ENCODE peak calls at places on chromosomes 11 and 22, in seven cellular contexts. C is heart left ventricle, V is esophagus muscularis mucosa, W is tibial nerve, N is transverse colon, A is spleen, R is vagina. F is an unnamed sample. For H3K4me1, the result is how much of the 10 kb centered on the place peaks cover.

GRCh38 chr11:83159901-83160865 is 3.3 kb downstream of the PCF11 start:
- DNase-seq in C (no peak), V (no peak), W (no peak), N (peak), A (peak), R (no peak), F (peak)

GRCh38 chr22:33932997-33933396 is 12.7 kb upstream of the LARGE1 start:
- DNase-seq in C (no peak), V (no peak), W (no peak), N (no peak), A (no peak), R (no peak), F (no peak)

GRCh38 chr22:44752285-44753188 is at the start of gene ARHGAP8:
- DNase-seq in C (no peak), V (no peak), W (no peak), N (peak), A (peak), R (no peak), F (peak)

GRCh38 chr22:39960791-39961746 is 872 bp downstream of the TMA7B start:
- DNase-seq in C (no peak), V (no peak), W (no peak), N (peak), A (peak), R (no peak), F (no peak)

GRCh38 chr22:32661296-32661695 is 140.2 kb upstream of the TIMP3 start:
- DNase-seq in C (peak), V (no peak), W (peak), N (peak), A (no peak), R (no peak), F (no peak)

GRCh38 chr11:72072348-72072747 is 8.0 kb downstream of the NUMA1 start:
- DNase-seq in C (no peak), V (no peak), W (no peak), N (no peak), A (no peak), R (no peak), F (peak)

GRCh38 chr11:72144807-72145565 is 9.5 kb downstream of the FOLR3 start:
- DNase-seq in C (no peak), V (no peak), W (no peak), N (no peak), A (no peak), R (no peak), F (no peak)

GRCh38 chr11:124746621-124747243 is 5.3 kb downstream of the VSIG2 start:
- DNase-seq in C (peak), V (no peak), W (no peak), N (peak), A (peak), R (no peak), F (peak)

GRCh38 chr11:83449338-83449913 is 163.3 kb upstream of the CCDC90B start:
- DNase-seq in C (no peak), V (no peak), W (no peak), N (no peak), A (no peak), R (no peak), F (no peak)

GRCh38 chr11:73262851-73263495 is 9.2 kb upstream of the P2RY6 start:
- DNase-seq in C (no peak), V (no peak), W (no peak), N (no peak), A (no peak), R (no peak), F (no peak)

GRCh38 chr11:127412234-127412633 is 411.7 kb upstream of the KIRREL3 start:
- DNase-seq in C (no peak), V (no peak), W (no peak), N (no peak), A (no peak), R (no peak), F (no peak)

GRCh38 chr11:130606781-130607511 is 158.5 kb downstream of the ADAMTS15 start:
- DNase-seq in C (peak), V (no peak), W (peak), N (no peak), A (no peak), R (no peak), F (no peak)

GRCh38 chr11:17138562-17138961 is 61.1 kb upstream of the RPS13 start:
- DNase-seq in C (no peak), V (no peak), W (no peak), N (no peak), A (no peak), R (no peak), F (no peak)

GRCh38 chr11:47512701-47513100 is 40.2 kb downstream of the CELF1 start:
- DNase-seq in C (no peak), V (no peak), W (no peak), N (no peak), A (no peak), R (no peak), F (no peak)

GRCh38 chr22:48492371-48493320 is 1335.0 kb downstream of the BRD1 start:
- DNase-seq in C (no peak), V (no peak), W (peak), N (peak), A (peak), R (no peak), F (peak)

GRCh38 chr22:19663286-19663815 is 51.0 kb upstream of the SEPTIN5 start:
- DNase-seq in C (peak), V (no peak), W (no peak), N (peak), A (peak), R (peak), F (no peak)

GRCh38 chr11:94802501-94802900 is 34.3 kb downstream of the AMOTL1 start:
- DNase-seq in C (no peak), V (no peak), W (no peak), N (no peak), A (no peak), R (no peak), F (no peak)

GRCh38 chr11:10474551-10474950 is 19.5 kb downstream of the AMPD3 start:
- DNase-seq in C (no peak), V (no peak), W (no peak), N (no peak), A (no peak), R (no peak), F (no peak)

GRCh38 chr11:95704865-95705264 is 84.7 kb downstream of the FAM76B start:
- DNase-seq in C (no peak), V (no peak), W (no peak), N (no peak), A (no peak), R (no peak), F (no peak)

GRCh38 chr11:58629857-58630256 is 7.4 kb downstream of the CNTF start:
- DNase-seq in C (no peak), V (no peak), W (no peak), N (peak), A (no peak), R (no peak), F (no peak)

GRCh38 chr22:39290724-39291161 is 28.7 kb downstream of the RPL3 start:
- DNase-seq in C (peak), V (no peak), W (peak), N (no peak), A (no peak), R (no peak), F (peak)

GRCh38 chr22:50530280-50530856 is 556 bp upstream of the TYMP start:
- DNase-seq in C (peak), V (no peak), W (peak), N (peak), A (peak), R (no peak), F (peak)

GRCh38 chr11:69121021-69121420 is 34.7 kb upstream of the SMIM38 start:
- DNase-seq in C (peak), V (no peak), W (no peak), N (no peak), A (peak), R (no peak), F (no peak)

GRCh38 chr11:111574373-111575230 is 27.6 kb upstream of the SIK2 start:
- DNase-seq in C (no peak), V (no peak), W (no peak), N (no peak), A (no peak), R (no peak), F (no peak)

GRCh38 chr11:36730761-36731160 is 132.7 kb upstream of the RAG2 start:
- DNase-seq in C (no peak), V (peak), W (no peak), N (no peak), A (no peak), R (no peak), F (no peak)

GRCh38 chr11:2888266-2888968 is 2.8 kb upstream of the CDKN1C start:
- DNase-seq in C (peak), V (peak), W (peak), N (peak), A (peak), R (no peak), F (peak)
- H3K4me1 ChIP-seq in C (under half), V (half or more), W (half or more), N (half or more), A (under half), R (under half), F (under half)

GRCh38 chr22:38203090-38203810 is 1.5 kb downstream of the MAFF start:
- DNase-seq in C (no peak), V (no peak), W (no peak), N (peak), A (peak), R (no peak), F (peak)

GRCh38 chr22:38203855-38204497 is 2.2 kb downstream of the MAFF start:
- DNase-seq in C (no peak), V (no peak), W (no peak), N (no peak), A (no peak), R (no peak), F (no peak)

GRCh38 chr22:38204784-38205183 is 3.0 kb downstream of the MAFF start:
- DNase-seq in C (no peak), V (no peak), W (no peak), N (no peak), A (no peak), R (no peak), F (no peak)

GRCh38 chr22:38207898-38208432 is 6.2 kb downstream of the MAFF start:
- DNase-seq in C (no peak), V (no peak), W (no peak), N (no peak), A (no peak), R (peak), F (no peak)

GRCh38 chr22:38205261-38206128 is 3.7 kb downstream of the MAFF start:
- DNase-seq in C (peak), V (peak), W (peak), N (peak), A (no peak), R (peak), F (no peak)
- TF ChIP-seq POLR2A in C (no peak), V (no peak), W (no peak), N (no peak), A (no peak), R (no peak), F (no peak)

GRCh38 chr11:39630365-39630764 is 1829.1 kb downstream of the LRRC4C start:
- DNase-seq in C (no peak), V (no peak), W (no peak), N (no peak), A (no peak), R (no peak), F (no peak)
- H3K4me1 ChIP-seq in C (under half), V (under half), W (under half), N (under half), A (under half), R (under half), F (under half)

GRCh38 chr11:65917434-65918210 is 1.2 kb downstream of the C11orf68 start:
- DNase-seq in C (no peak), V (no peak), W (no peak), N (no peak), A (peak), R (no peak), F (no peak)
- TF ChIP-seq POLR2A in C (no peak), V (no peak), W (no peak), N (no peak), A (no peak), R (no peak), F (no peak)

GRCh38 chr11:78419327-78419726 is 1.7 kb upstream of the GAB2 start:
- DNase-seq in C (peak), V (no peak), W (no peak), N (peak), A (no peak), R (peak), F (no peak)

GRCh38 chr11:78418584-78419211 is 1.1 kb upstream of the GAB2 start:
- DNase-seq in C (no peak), V (no peak), W (no peak), N (no peak), A (no peak), R (no peak), F (no peak)

GRCh38 chr11:78420255-78420764 is 2.7 kb upstream of the GAB2 start:
- DNase-seq in C (peak), V (no peak), W (peak), N (peak), A (peak), R (peak), F (peak)

GRCh38 chr11:78423241-78423640 is 5.6 kb upstream of the GAB2 start:
- DNase-seq in C (no peak), V (no peak), W (no peak), N (no peak), A (no peak), R (no peak), F (no peak)

DNA sequence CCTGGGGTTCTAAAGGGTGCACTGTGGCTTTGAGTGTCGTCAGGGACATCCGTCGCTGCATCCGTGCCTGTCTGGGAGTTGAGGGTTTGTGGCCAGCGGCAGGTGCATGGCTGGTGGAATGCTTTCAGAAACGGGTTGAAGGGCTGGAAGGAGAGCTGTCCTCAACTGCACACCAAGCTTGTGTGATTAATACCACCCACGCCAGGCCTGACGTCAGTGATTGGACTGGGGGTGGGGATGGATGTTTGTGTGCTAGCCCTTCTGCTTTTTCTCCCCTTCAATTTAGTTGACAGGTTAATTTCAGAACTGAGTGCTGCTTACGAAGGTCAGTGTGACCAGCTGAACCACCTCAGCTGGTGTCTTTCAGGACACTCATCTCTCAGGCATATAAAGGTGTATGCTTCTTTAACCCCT is 3.2 kb upstream of the GAB2 start:
- DNase-seq in C (peak), V (no peak), W (peak), N (peak), A (peak), R (peak), F (no peak)
- H3K4me1 ChIP-seq in C (under half), V (under half), W (under half), N (under half), A (under half), R (under half), F (under half)

GRCh38 chr22:47266329-47266728 is 503.9 kb downstream of the TBC1D22A start:
- DNase-seq in C (no peak), V (no peak), W (no peak), N (no peak), A (no peak), R (no peak), F (no peak)
- TF ChIP-seq POLR2A in C (no peak), V (no peak), W (no peak), N (no peak), A (no peak), R (no peak), F (no peak)

DNA sequence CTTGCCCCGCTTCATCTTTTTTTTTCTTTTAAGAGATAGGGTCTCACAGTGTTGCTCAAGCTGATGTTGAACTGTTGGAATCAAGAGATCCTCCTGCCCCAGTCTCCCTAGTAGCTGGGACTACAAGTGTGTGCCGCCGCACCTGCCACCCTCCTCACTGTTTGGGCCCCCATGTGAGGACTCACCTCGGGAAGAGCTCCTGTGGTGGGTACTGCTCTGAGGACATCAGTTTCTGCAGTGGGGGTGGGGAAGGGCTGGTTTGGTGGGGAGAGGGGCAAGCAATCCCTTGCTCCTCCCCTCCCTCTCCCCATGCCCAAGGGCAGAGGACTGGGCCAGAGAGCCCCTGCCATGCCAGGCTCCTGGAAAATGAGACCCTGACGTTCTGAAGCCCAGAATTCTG is 1.5 kb upstream of the SLC16A8 start:
- DNase-seq in C (no peak), V (no peak), W (no peak), N (no peak), A (no peak), R (no peak), F (no peak)
- H3K4me1 ChIP-seq in C (under half), V (under half), W (half or more), N (under half), A (under half), R (under half), F (under half)

DNA sequence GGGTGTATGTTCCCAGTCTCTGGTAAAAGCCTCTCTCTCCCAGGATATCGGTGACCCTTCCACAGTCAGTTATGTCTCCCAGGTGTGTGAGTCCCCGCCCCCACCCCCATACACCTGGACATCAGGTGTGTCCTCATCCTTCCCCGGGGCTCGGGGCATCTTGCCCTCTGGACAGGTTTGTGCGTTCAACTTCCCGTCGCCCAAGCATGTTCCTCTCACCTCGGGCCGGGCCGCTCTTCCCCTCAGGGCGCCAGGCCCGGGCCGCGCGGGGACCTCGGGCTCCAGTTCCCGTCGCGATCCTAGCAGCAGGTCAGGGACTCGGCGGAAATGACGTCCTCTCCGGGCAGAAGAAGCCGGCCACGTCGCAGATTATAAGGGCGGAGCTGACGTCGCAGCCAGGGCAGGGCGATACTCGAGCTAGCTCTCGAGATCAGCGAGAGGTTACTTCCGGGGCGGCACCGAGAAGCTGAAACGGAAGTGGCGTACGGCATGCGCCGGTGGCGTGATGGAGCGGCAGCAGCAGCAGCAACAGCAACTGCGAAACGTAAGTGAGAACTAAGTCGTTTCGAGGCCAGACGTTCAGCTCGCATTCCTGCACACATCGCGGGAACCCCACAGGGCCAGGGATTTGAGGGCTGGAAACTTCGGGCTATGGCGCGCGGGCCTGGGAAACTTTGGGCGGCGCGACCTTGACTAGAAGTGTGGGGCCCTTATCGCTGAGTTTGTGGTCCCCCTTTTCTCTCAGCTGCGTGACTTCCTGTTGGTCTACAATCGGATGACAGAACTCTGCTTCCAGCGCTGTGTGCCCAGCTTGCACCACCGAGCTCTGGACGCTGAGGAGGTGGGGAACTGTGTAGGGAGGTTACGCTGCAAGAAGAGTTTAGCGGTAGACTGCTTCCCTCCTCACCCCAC is at the start of the genes ARFIP2 and TIMM10B:
- DNase-seq in C (peak), V (peak), W (peak), N (peak), A (peak), R (peak), F (peak)
- TF ChIP-seq POLR2A in C (peak), V (peak), W (peak), N (peak), A (peak), R (peak), F (peak)

F was measured in prostate gland.